ENCODE peak calls at places on chromosomes 12 and 14, in six cellular contexts. One of them, this sample, is unnamed.

GRCh38 chr12:30974746-30975500 is 48.4 kb downstream of the TSPAN11 start:
- DNase-seq in cardiac muscle cell: no peak
- DNase-seq in astrocyte of the cerebellum: no peak
- DNase-seq in astrocyte: no peak
- DNase-seq in PC-3: peak; percentile 8
- DNase-seq in brain microvascular endothelial cell: no peak
- DNase-seq in this sample: no peak

GRCh38 chr14:101478096-101478495 is 83.2 kb upstream of the DIO3 start:
- DNase-seq in cardiac muscle cell: no peak
- DNase-seq in astrocyte of the cerebellum: no peak
- DNase-seq in astrocyte: no peak
- DNase-seq in PC-3: no peak
- DNase-seq in brain microvascular endothelial cell: no peak
- DNase-seq in this sample: no peak

GRCh38 chr12:57276935-57277563 is 26.1 kb upstream of the STAC3 start:
- DNase-seq in cardiac muscle cell: peak; percentile 32
- DNase-seq in astrocyte of the cerebellum: no peak
- DNase-seq in astrocyte: no peak
- DNase-seq in PC-3: peak; percentile 52
- DNase-seq in brain microvascular endothelial cell: peak; percentile 37
- DNase-seq in this sample: no peak

GRCh38 chr14:59483360-59483759 is 848 bp downstream of the L3HYPDH start:
- DNase-seq in cardiac muscle cell: peak; percentile 65
- DNase-seq in astrocyte of the cerebellum: peak; percentile 52
- DNase-seq in astrocyte: peak; percentile 88
- DNase-seq in PC-3: peak; percentile 86
- DNase-seq in brain microvascular endothelial cell: peak; percentile 57
- DNase-seq in this sample: no peak

GRCh38 chr12:5789469-5789968 is 155.5 kb downstream of the ANO2 start:
- DNase-seq in cardiac muscle cell: no peak
- DNase-seq in astrocyte of the cerebellum: peak; percentile 11
- DNase-seq in astrocyte: peak; percentile 46
- DNase-seq in PC-3: peak; percentile 38
- DNase-seq in brain microvascular endothelial cell: no peak
- DNase-seq in this sample: no peak

GRCh38 chr12:51820721-51821422 is 27.6 kb downstream of the FIGNL2 start:
- DNase-seq in cardiac muscle cell: peak; percentile 72
- DNase-seq in astrocyte of the cerebellum: no peak
- DNase-seq in astrocyte: peak; percentile 51
- DNase-seq in PC-3: peak; percentile 74
- DNase-seq in brain microvascular endothelial cell: no peak
- DNase-seq in this sample: peak; percentile 46

GRCh38 chr14:70665448-70666363 is 24.0 kb downstream of the TTC9 start:
- DNase-seq in cardiac muscle cell: no peak
- DNase-seq in astrocyte of the cerebellum: no peak
- DNase-seq in astrocyte: no peak
- DNase-seq in PC-3: peak; percentile 94
- DNase-seq in brain microvascular endothelial cell: no peak
- DNase-seq in this sample: no peak

GRCh38 chr12:51834411-51834810 is 14.1 kb downstream of the FIGNL2 start:
- DNase-seq in cardiac muscle cell: no peak
- DNase-seq in astrocyte of the cerebellum: no peak
- DNase-seq in astrocyte: no peak
- DNase-seq in PC-3: no peak
- DNase-seq in brain microvascular endothelial cell: no peak
- DNase-seq in this sample: no peak

GRCh38 chr12:55931317-55931779 is 386 bp downstream of the DGKA start:
- DNase-seq in cardiac muscle cell: no peak
- DNase-seq in astrocyte of the cerebellum: no peak
- DNase-seq in astrocyte: no peak
- DNase-seq in PC-3: no peak
- DNase-seq in brain microvascular endothelial cell: no peak
- DNase-seq in this sample: no peak

GRCh38 chr14:74612346-74613021 is 447 bp upstream of the LTBP2 start:
- DNase-seq in cardiac muscle cell: peak; percentile 85
- DNase-seq in astrocyte of the cerebellum: no peak
- DNase-seq in astrocyte: peak; percentile 53
- DNase-seq in PC-3: peak; percentile 85
- DNase-seq in brain microvascular endothelial cell: peak; percentile 55
- DNase-seq in this sample: peak; percentile 56

GRCh38 chr12:109098142-109098652 is 800 bp downstream of the UNG start:
- DNase-seq in cardiac muscle cell: peak; percentile 86
- DNase-seq in astrocyte of the cerebellum: no peak
- DNase-seq in astrocyte: peak; percentile 50
- DNase-seq in PC-3: peak; percentile 39
- DNase-seq in brain microvascular endothelial cell: peak; percentile 34
- DNase-seq in this sample: peak; percentile 23

GRCh38 chr14:88063807-88064206 is 58.9 kb downstream of the GPR65 start:
- DNase-seq in cardiac muscle cell: no peak
- DNase-seq in astrocyte of the cerebellum: no peak
- DNase-seq in astrocyte: no peak
- DNase-seq in PC-3: no peak
- DNase-seq in brain microvascular endothelial cell: no peak
- DNase-seq in this sample: no peak

DNA sequence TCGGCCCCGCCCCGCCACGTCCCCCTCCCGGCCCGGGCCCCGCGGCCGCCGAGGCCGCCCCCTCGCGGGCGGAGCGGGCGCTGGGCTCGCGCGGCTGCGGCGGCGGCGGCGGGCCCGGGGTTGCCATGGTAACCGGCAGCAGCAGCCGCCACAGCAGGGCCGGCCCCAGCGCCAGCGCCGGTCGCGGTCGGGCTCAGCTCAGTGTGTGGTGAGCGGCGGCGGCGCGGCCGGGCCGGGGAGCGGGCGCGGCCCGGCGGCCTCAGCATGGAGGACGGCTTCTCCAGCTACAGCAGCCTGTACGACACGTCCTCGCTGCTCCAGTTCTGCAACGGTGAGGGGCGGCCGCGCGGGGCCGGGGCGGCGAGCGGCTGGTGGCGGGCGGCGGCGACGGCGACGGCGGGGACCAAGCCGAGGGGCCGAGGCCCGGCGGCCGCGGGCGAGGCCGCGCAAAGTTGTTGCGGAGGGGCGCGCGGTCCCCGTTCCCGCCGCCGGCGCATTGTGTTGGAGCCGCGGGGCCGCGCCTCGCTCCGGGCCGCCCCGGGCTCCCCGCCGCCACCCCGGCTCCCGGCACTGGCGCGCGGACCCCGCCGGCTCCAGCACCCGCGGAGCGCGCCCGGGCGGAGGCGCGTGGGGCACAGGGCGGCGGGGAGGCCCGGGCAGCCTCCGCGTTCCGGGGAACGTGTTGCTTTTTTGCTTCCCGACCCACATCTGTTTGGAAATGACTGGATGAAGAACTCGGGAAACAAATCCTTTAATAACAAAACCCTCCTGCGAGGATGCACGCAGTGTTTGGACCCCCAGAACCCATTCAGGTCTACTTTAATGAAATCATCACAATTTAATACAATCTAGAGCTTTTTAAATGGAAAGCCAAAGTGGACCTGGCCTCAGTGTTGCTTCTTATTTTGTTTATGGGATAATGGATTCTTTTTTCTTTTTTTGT is at the start of gene EML1:
- DNase-seq in cardiac muscle cell: peak; percentile 89
- DNase-seq in astrocyte of the cerebellum: peak; percentile 42
- DNase-seq in astrocyte: peak; percentile 52
- DNase-seq in PC-3: peak; percentile 80
- DNase-seq in brain microvascular endothelial cell: peak; percentile 53
- DNase-seq in this sample: peak; percentile 54
- TF ChIP-seq CTCF in cardiac muscle cell: no peak
- TF ChIP-seq CTCF in astrocyte of the cerebellum: no peak
- TF ChIP-seq CTCF in astrocyte: no peak
- TF ChIP-seq CTCF in PC-3: no peak
- TF ChIP-seq CTCF in brain microvascular endothelial cell: no peak
- TF ChIP-seq CTCF in this sample: no peak

GRCh38 chr12:15597125-15597830 is 191.9 kb downstream of the EPS8 start:
- DNase-seq in cardiac muscle cell: no peak
- DNase-seq in astrocyte of the cerebellum: no peak
- DNase-seq in astrocyte: no peak
- DNase-seq in PC-3: no peak
- DNase-seq in brain microvascular endothelial cell: no peak
- DNase-seq in this sample: no peak
- TF ChIP-seq CTCF in cardiac muscle cell: no peak
- TF ChIP-seq CTCF in astrocyte of the cerebellum: no peak
- TF ChIP-seq CTCF in astrocyte: no peak
- TF ChIP-seq CTCF in PC-3: no peak
- TF ChIP-seq CTCF in brain microvascular endothelial cell: no peak
- TF ChIP-seq CTCF in this sample: no peak

GRCh38 chr14:61500046-61500445 is 178.7 kb downstream of the PRKCH start:
- DNase-seq in cardiac muscle cell: no peak
- DNase-seq in astrocyte of the cerebellum: no peak
- DNase-seq in astrocyte: no peak
- DNase-seq in PC-3: no peak
- DNase-seq in brain microvascular endothelial cell: no peak
- DNase-seq in this sample: no peak
- TF ChIP-seq CTCF in cardiac muscle cell: no peak
- TF ChIP-seq CTCF in astrocyte of the cerebellum: no peak
- TF ChIP-seq CTCF in astrocyte: no peak
- TF ChIP-seq CTCF in PC-3: no peak
- TF ChIP-seq CTCF in brain microvascular endothelial cell: no peak
- TF ChIP-seq CTCF in this sample: no peak

DNA sequence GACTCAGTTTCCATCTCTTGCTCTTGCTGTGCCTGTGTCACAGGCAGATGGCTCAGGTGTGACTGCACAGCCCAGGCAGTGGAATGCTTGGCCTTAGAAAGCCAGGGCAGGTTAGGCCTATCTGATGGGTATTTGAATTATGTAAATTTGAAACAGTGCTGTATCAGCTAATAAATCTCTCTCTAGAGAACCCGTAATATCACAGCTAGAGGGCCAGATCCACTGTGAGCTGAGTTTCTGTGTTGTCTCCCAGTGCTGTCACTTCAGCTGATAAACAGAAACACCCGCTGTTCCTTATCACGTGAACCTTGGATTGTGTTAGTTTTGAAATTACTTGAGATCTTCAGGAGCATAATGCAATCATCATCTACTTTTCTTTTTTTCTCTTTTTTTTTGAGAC is 21.5 kb upstream of the ALDH2 start:
- DNase-seq in cardiac muscle cell: no peak
- DNase-seq in astrocyte of the cerebellum: no peak
- DNase-seq in astrocyte: no peak
- DNase-seq in PC-3: no peak
- DNase-seq in brain microvascular endothelial cell: no peak
- DNase-seq in this sample: no peak
- TF ChIP-seq CTCF in cardiac muscle cell: no peak
- TF ChIP-seq CTCF in astrocyte of the cerebellum: no peak
- TF ChIP-seq CTCF in astrocyte: no peak
- TF ChIP-seq CTCF in PC-3: no peak
- TF ChIP-seq CTCF in brain microvascular endothelial cell: no peak
- TF ChIP-seq CTCF in this sample: no peak